ENCODE peak calls at places on chromosomes 1 and 21, in five cellular contexts. One of them, this sample, is unnamed.

GRCh38 chr1:228555074-228555989 is 68.2 kb downstream of the RNF187 start:
- DNase-seq in dorsolateral prefrontal cortex: no peak
- DNase-seq in A549: no peak
- DNase-seq in HCEC 1CT: no peak
- DNase-seq in LHCN-M2: no peak
- DNase-seq in this sample: no peak

GRCh38 chr1:36653850-36654249 is 171.1 kb upstream of the CSF3R start:
- DNase-seq in dorsolateral prefrontal cortex: peak; percentile 89
- DNase-seq in A549: no peak
- DNase-seq in HCEC 1CT: peak; percentile 6
- DNase-seq in LHCN-M2: peak; percentile 8
- DNase-seq in this sample: peak; percentile 33

GRCh38 chr1:105678334-105678733 is 1378.1 kb upstream of the PRMT6 start:
- DNase-seq in dorsolateral prefrontal cortex: no peak
- DNase-seq in A549: no peak
- DNase-seq in HCEC 1CT: no peak
- DNase-seq in LHCN-M2: no peak
- DNase-seq in this sample: peak; percentile 46

GRCh38 chr1:45854724-45855123 is 51.3 kb downstream of the MAST2 start:
- DNase-seq in dorsolateral prefrontal cortex: no peak
- DNase-seq in A549: no peak
- DNase-seq in HCEC 1CT: no peak
- DNase-seq in LHCN-M2: no peak
- DNase-seq in this sample: no peak

GRCh38 chr1:22451702-22452400 is at the start of gene ZBTB40:
- DNase-seq in dorsolateral prefrontal cortex: peak; percentile 95
- DNase-seq in A549: peak; percentile 68
- DNase-seq in HCEC 1CT: peak; percentile 99
- DNase-seq in LHCN-M2: peak; percentile 97
- DNase-seq in this sample: peak; percentile 95

GRCh38 chr1:47650606-47651005 is 212.8 kb downstream of the FOXD2 start:
- DNase-seq in dorsolateral prefrontal cortex: no peak
- DNase-seq in A549: no peak
- DNase-seq in HCEC 1CT: no peak
- DNase-seq in LHCN-M2: no peak
- DNase-seq in this sample: no peak

GRCh38 chr1:150268342-150268705 is 492 bp downstream of the APH1A start:
- DNase-seq in dorsolateral prefrontal cortex: no peak
- DNase-seq in A549: peak; percentile 39
- DNase-seq in HCEC 1CT: peak; percentile 19
- DNase-seq in LHCN-M2: no peak
- DNase-seq in this sample: peak; percentile 30

GRCh38 chr1:68128157-68128556 is 77.7 kb upstream of the DIRAS3 start:
- DNase-seq in dorsolateral prefrontal cortex: no peak
- DNase-seq in A549: no peak
- DNase-seq in HCEC 1CT: peak; percentile 31
- DNase-seq in LHCN-M2: peak; percentile 50
- DNase-seq in this sample: no peak

GRCh38 chr1:44411861-44412260 is 6.8 kb downstream of the RNF220 start:
- DNase-seq in dorsolateral prefrontal cortex: no peak
- DNase-seq in A549: no peak
- DNase-seq in HCEC 1CT: no peak
- DNase-seq in LHCN-M2: no peak
- DNase-seq in this sample: no peak

GRCh38 chr1:241707442-241707841 is 55.4 kb downstream of the WDR64 start:
- DNase-seq in dorsolateral prefrontal cortex: no peak
- DNase-seq in A549: no peak
- DNase-seq in HCEC 1CT: no peak
- DNase-seq in LHCN-M2: no peak
- DNase-seq in this sample: no peak

GRCh38 chr21:44713130-44713529 is 1.8 kb upstream of the TSPEAR start:
- DNase-seq in dorsolateral prefrontal cortex: peak; percentile 6
- DNase-seq in A549: no peak
- DNase-seq in HCEC 1CT: no peak
- DNase-seq in LHCN-M2: no peak
- DNase-seq in this sample: no peak

GRCh38 chr1:75310067-75310466 is 175.9 kb downstream of the LHX8 start:
- DNase-seq in dorsolateral prefrontal cortex: no peak
- DNase-seq in A549: no peak
- DNase-seq in HCEC 1CT: no peak
- DNase-seq in LHCN-M2: no peak
- DNase-seq in this sample: peak; percentile 24

GRCh38 chr21:45386728-45387371 is 18.1 kb upstream of the COL18A1 start:
- DNase-seq in dorsolateral prefrontal cortex: no peak
- DNase-seq in A549: no peak
- DNase-seq in HCEC 1CT: peak; percentile 93
- DNase-seq in LHCN-M2: peak; percentile 94
- DNase-seq in this sample: peak; percentile 50

GRCh38 chr1:29240400-29240837 is 4.1 kb downstream of the PTPRU start:
- DNase-seq in dorsolateral prefrontal cortex: no peak
- DNase-seq in A549: no peak
- DNase-seq in HCEC 1CT: no peak
- DNase-seq in LHCN-M2: no peak
- DNase-seq in this sample: no peak

GRCh38 chr1:91836307-91837056 is 49.5 kb downstream of the TGFBR3 start:
- DNase-seq in dorsolateral prefrontal cortex: no peak
- DNase-seq in A549: no peak
- DNase-seq in HCEC 1CT: no peak
- DNase-seq in LHCN-M2: no peak
- DNase-seq in this sample: no peak

GRCh38 chr1:212190169-212190568 is 95.0 kb upstream of the PPP2R5A start:
- DNase-seq in dorsolateral prefrontal cortex: no peak
- DNase-seq in A549: no peak
- DNase-seq in HCEC 1CT: no peak
- DNase-seq in LHCN-M2: no peak
- DNase-seq in this sample: no peak

GRCh38 chr21:29788752-29789151 is 151.0 kb downstream of the GRIK1 start:
- DNase-seq in dorsolateral prefrontal cortex: no peak
- DNase-seq in A549: no peak
- DNase-seq in HCEC 1CT: no peak
- DNase-seq in LHCN-M2: no peak
- DNase-seq in this sample: no peak

GRCh38 chr1:178630418-178630817 is 94.6 kb upstream of the RALGPS2 start:
- DNase-seq in dorsolateral prefrontal cortex: no peak
- DNase-seq in A549: no peak
- DNase-seq in HCEC 1CT: peak; percentile 36
- DNase-seq in LHCN-M2: no peak
- DNase-seq in this sample: no peak

GRCh38 chr1:78424720-78425119 is 66.1 kb upstream of the PTGFR start:
- DNase-seq in dorsolateral prefrontal cortex: no peak
- DNase-seq in A549: no peak
- DNase-seq in HCEC 1CT: peak; percentile 9
- DNase-seq in LHCN-M2: no peak
- DNase-seq in this sample: no peak

GRCh38 chr1:224183591-224184312 is 712 bp downstream of the DEGS1 start:
- DNase-seq in dorsolateral prefrontal cortex: peak; percentile 50
- DNase-seq in A549: peak; percentile 53
- DNase-seq in HCEC 1CT: peak; percentile 56
- DNase-seq in LHCN-M2: peak; percentile 73
- DNase-seq in this sample: peak; percentile 78

GRCh38 chr1:224529844-224530243 is 86.3 kb upstream of the CNIH3 start:
- DNase-seq in dorsolateral prefrontal cortex: no peak
- DNase-seq in A549: no peak
- DNase-seq in HCEC 1CT: no peak
- DNase-seq in LHCN-M2: no peak
- DNase-seq in this sample: no peak

GRCh38 chr1:201937624-201938212 is 8.6 kb downstream of the LMOD1 start:
- DNase-seq in dorsolateral prefrontal cortex: no peak
- DNase-seq in A549: no peak
- DNase-seq in HCEC 1CT: peak; percentile 89
- DNase-seq in LHCN-M2: peak; percentile 59
- DNase-seq in this sample: peak; percentile 33

GRCh38 chr1:181044449-181044966 is 10.7 kb downstream of the MR1 start:
- DNase-seq in dorsolateral prefrontal cortex: no peak
- DNase-seq in A549: peak; percentile 59
- DNase-seq in HCEC 1CT: no peak
- DNase-seq in LHCN-M2: no peak
- DNase-seq in this sample: no peak

GRCh38 chr1:168428063-168428731 is 115.6 kb downstream of the XCL2 start:
- DNase-seq in dorsolateral prefrontal cortex: peak; percentile 48
- DNase-seq in A549: no peak
- DNase-seq in HCEC 1CT: peak; percentile 13
- DNase-seq in LHCN-M2: peak; percentile 13
- DNase-seq in this sample: no peak

GRCh38 chr1:30981172-30981571 is 72.6 kb upstream of the SDC3 start:
- DNase-seq in dorsolateral prefrontal cortex: no peak
- DNase-seq in A549: no peak
- DNase-seq in HCEC 1CT: no peak
- DNase-seq in LHCN-M2: peak; percentile 94
- DNase-seq in this sample: no peak

GRCh38 chr1:212545941-212546638 is 62.5 kb upstream of the ATF3 start:
- DNase-seq in dorsolateral prefrontal cortex: no peak
- DNase-seq in A549: no peak
- DNase-seq in HCEC 1CT: peak; percentile 73
- DNase-seq in LHCN-M2: peak; percentile 60
- DNase-seq in this sample: peak; percentile 13

GRCh38 chr1:238681451-238681850 is 704.9 kb upstream of the CHRM3 start:
- DNase-seq in dorsolateral prefrontal cortex: no peak
- DNase-seq in A549: no peak
- DNase-seq in HCEC 1CT: no peak
- DNase-seq in LHCN-M2: no peak
- DNase-seq in this sample: no peak

GRCh38 chr1:83500987-83501591 is 497.8 kb downstream of the TTLL7 start:
- DNase-seq in dorsolateral prefrontal cortex: no peak
- DNase-seq in A549: no peak
- DNase-seq in HCEC 1CT: no peak
- DNase-seq in LHCN-M2: no peak
- DNase-seq in this sample: no peak

GRCh38 chr1:4653796-4654715 is at the start of gene AJAP1:
- DNase-seq in dorsolateral prefrontal cortex: no peak
- DNase-seq in A549: no peak
- DNase-seq in HCEC 1CT: no peak
- DNase-seq in LHCN-M2: no peak
- DNase-seq in this sample: no peak

GRCh38 chr21:36260030-36260787 is 59.8 kb upstream of the MORC3 start:
- DNase-seq in dorsolateral prefrontal cortex: no peak
- DNase-seq in A549: peak; percentile 46
- DNase-seq in HCEC 1CT: peak; percentile 72
- DNase-seq in LHCN-M2: peak; percentile 72
- DNase-seq in this sample: peak; percentile 79

GRCh38 chr1:16248007-16248436 is 11.0 kb upstream of the CPLANE2 start:
- DNase-seq in dorsolateral prefrontal cortex: peak; percentile 31
- DNase-seq in A549: no peak
- DNase-seq in HCEC 1CT: no peak
- DNase-seq in LHCN-M2: no peak
- DNase-seq in this sample: no peak

This sample was measured in RKO.